ENCODE peak calls at places on chromosomes 5 and 9, in ten cellular contexts. X is upper lobe of right lung; K is epithelial cell of esophagus; P is natural killer cell; J is tibial nerve; A is GM12865; G is CD8-positive, alpha-beta T cell; U is lower leg skin; F is cardiac muscle cell; E is uterus. D is an unnamed sample.

GRCh38 chr9:126701820-126702500 is 88.2 kb downstream of the LMX1B start:
- DNase-seq in A (no peak), J (no peak), P (no peak), X (peak), G (no peak), F (no peak), U (no peak), K (no peak), E (no peak), D (no peak)

GRCh38 chr5:125492977-125493376 is 746.5 kb upstream of the ZNF608 start:
- DNase-seq in F (no peak), K (no peak), E (no peak), U (no peak), A (no peak), P (no peak), X (no peak), G (no peak), J (no peak), D (no peak)

GRCh38 chr9:108269421-108269820 is 586.4 kb downstream of the ACTL7B start:
- DNase-seq in E (no peak), G (no peak), A (peak), K (no peak), J (no peak), F (no peak), P (no peak), X (no peak), U (no peak), D (no peak)

GRCh38 chr9:34665109-34665380 is 2.6 kb upstream of the CCL27 start:
- DNase-seq in E (no peak), G (no peak), P (no peak), X (no peak), J (no peak), A (no peak), U (no peak), K (no peak), F (no peak), D (no peak)

GRCh38 chr9:106892632-106893031 is 29.7 kb downstream of the ZNF462 start:
- DNase-seq in A (no peak), X (no peak), K (peak), F (peak), G (no peak), E (peak), U (peak), J (no peak), P (no peak), D (no peak)

GRCh38 chr9:129773262-129774048 is 20.6 kb upstream of the PTGES start:
- DNase-seq in G (no peak), K (peak), F (no peak), X (peak), A (no peak), J (peak), E (no peak), P (peak), U (peak), D (no peak)

GRCh38 chr5:116502616-116503015 is 72.0 kb downstream of the SEMA6A start:
- DNase-seq in F (peak), X (no peak), A (no peak), P (no peak), E (peak), G (no peak), U (no peak), K (no peak), J (no peak), D (no peak)

GRCh38 chr5:135062216-135063055 is 28.4 kb upstream of the PITX1 start:
- DNase-seq in K (no peak), X (no peak), J (no peak), A (no peak), E (no peak), F (no peak), G (no peak), P (no peak), U (no peak), D (no peak)

GRCh38 chr5:83552275-83552674 is 80.7 kb downstream of the VCAN start:
- DNase-seq in J (no peak), P (no peak), E (no peak), F (no peak), X (no peak), A (no peak), G (no peak), K (peak), U (no peak), D (no peak)

GRCh38 chr5:72509401-72509800 is 2.2 kb upstream of the ZNF366 start:
- DNase-seq in U (no peak), X (no peak), P (no peak), G (no peak), F (no peak), E (peak), A (no peak), K (no peak), J (peak), D (peak)

GRCh38 chr5:133868946-133869674 is 99.3 kb downstream of the C5orf15 start:
- DNase-seq in X (peak), U (peak), F (peak), G (peak), E (peak), P (peak), K (peak), J (peak), A (peak), D (peak)

GRCh38 chr5:52360985-52361384 is 426.7 kb upstream of the ITGA1 start:
- DNase-seq in A (no peak), G (no peak), E (no peak), X (no peak), J (no peak), F (no peak), P (no peak), U (no peak), K (no peak), D (no peak)

GRCh38 chr5:143362828-143363227 is 40.7 kb downstream of the NR3C1 start:
- DNase-seq in J (no peak), X (no peak), P (no peak), E (no peak), F (no peak), G (no peak), U (no peak), A (no peak), K (no peak), D (no peak)

GRCh38 chr5:149809919-149810691 is 80.0 kb downstream of the PPARGC1B start:
- DNase-seq in E (no peak), U (no peak), F (peak), G (no peak), P (no peak), X (no peak), K (no peak), A (no peak), J (no peak), D (no peak)

GRCh38 chr9:97475079-97475478 is 26.4 kb upstream of the TMOD1 start:
- DNase-seq in A (no peak), X (no peak), P (no peak), G (no peak), E (no peak), U (no peak), F (no peak), J (no peak), K (no peak), D (no peak)

GRCh38 chr9:17422994-17423680 is 155.7 kb upstream of the SH3GL2 start:
- DNase-seq in P (no peak), F (no peak), X (no peak), A (no peak), E (no peak), K (peak), U (no peak), J (no peak), G (no peak), D (no peak)

GRCh38 chr9:111833941-111834340 is 39.2 kb upstream of the SHOC1 start:
- DNase-seq in F (no peak), X (no peak), E (no peak), J (no peak), A (no peak), U (no peak), P (no peak), K (peak), G (no peak), D (no peak)

GRCh38 chr5:132753135-132753987 is 6.1 kb downstream of the CCNI2 start:
- DNase-seq in P (no peak), U (no peak), X (no peak), A (peak), E (no peak), K (peak), J (no peak), G (no peak), F (no peak), D (no peak)

GRCh38 chr9:6426117-6426516 is 13.1 kb downstream of the UHRF2 start:
- DNase-seq in P (no peak), J (no peak), U (no peak), G (no peak), E (no peak), F (no peak), A (no peak), X (no peak), K (no peak), D (no peak)

GRCh38 chr5:1757511-1757910 is 42.1 kb downstream of the MRPL36 start:
- DNase-seq in U (no peak), A (no peak), E (peak), X (peak), P (no peak), J (peak), G (no peak), F (no peak), K (no peak), D (no peak)

GRCh38 chr9:92501671-92502393 is 19.5 kb upstream of the ASPN start:
- DNase-seq in X (no peak), F (peak), G (no peak), P (no peak), A (peak), K (peak), U (peak), J (no peak), E (peak), D (peak)

GRCh38 chr5:71887680-71888079 is 168.6 kb downstream of the CARTPT start:
- DNase-seq in A (peak), F (peak), G (no peak), U (no peak), E (no peak), X (no peak), P (no peak), K (peak), J (no peak), D (no peak)

GRCh38 chr9:69936427-69936826 is 107.2 kb upstream of the MAMDC2 start:
- DNase-seq in U (no peak), P (no peak), X (no peak), E (no peak), A (no peak), G (no peak), K (peak), F (no peak), J (no peak), D (no peak)

GRCh38 chr5:24444439-24444838 is 200.3 kb downstream of the CDH10 start:
- DNase-seq in X (no peak), F (no peak), A (no peak), E (no peak), J (no peak), K (no peak), G (no peak), P (no peak), U (no peak), D (no peak)

GRCh38 chr5:61228691-61229280 is 66.5 kb upstream of the SMIM15 start:
- DNase-seq in A (peak), U (no peak), F (no peak), E (no peak), G (no peak), J (no peak), X (no peak), K (peak), P (no peak), D (no peak)

GRCh38 chr5:178349607-178350353 is 117.2 kb upstream of the PHYKPL start:
- DNase-seq in K (no peak), J (no peak), E (no peak), P (no peak), G (no peak), U (no peak), F (no peak), X (peak), A (no peak), D (no peak)

DNA sequence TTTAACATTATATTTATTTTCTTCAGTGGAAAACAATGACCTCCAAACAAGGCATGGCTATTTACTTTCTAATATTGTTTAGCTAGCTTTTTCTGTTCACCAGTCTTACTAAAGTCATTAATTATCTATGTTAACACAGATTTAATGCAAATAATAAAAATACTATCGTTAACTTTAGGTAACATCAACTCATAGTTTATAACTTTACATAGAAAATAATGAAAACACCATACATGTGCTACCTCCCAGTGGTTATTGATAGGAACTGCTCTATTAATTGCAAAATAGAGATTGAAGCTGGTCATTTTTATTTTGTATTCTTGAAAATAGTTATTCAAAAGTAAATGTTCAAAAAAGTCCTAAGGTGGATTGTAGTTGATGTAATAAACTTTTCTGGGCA is 78.3 kb upstream of the HCN1 start:
- DNase-seq in J (no peak), E (no peak), K (no peak), F (peak), P (no peak), U (no peak), A (no peak), X (no peak), G (no peak), D (no peak)
- TF ChIP-seq CTCF in J (peak), E (no peak), K (no peak), F (no peak), P (no peak), U (no peak), A (peak), X (peak), G (no peak), D (no peak)

GRCh38 chr5:175456105-175456504 is 12.1 kb upstream of the DRD1 start:
- DNase-seq in K (no peak), X (no peak), F (no peak), P (no peak), U (no peak), E (no peak), J (no peak), G (no peak), A (no peak), D (no peak)

GRCh38 chr5:175460560-175460959 is 16.6 kb upstream of the DRD1 start:
- DNase-seq in A (no peak), P (no peak), E (no peak), U (no peak), K (no peak), F (no peak), G (no peak), X (no peak), J (no peak), D (no peak)

GRCh38 chr5:175457466-175457865 is 13.5 kb upstream of the DRD1 start:
- DNase-seq in X (no peak), K (no peak), G (no peak), A (peak), P (no peak), E (no peak), F (no peak), U (no peak), J (no peak), D (no peak)

GRCh38 chr5:175461370-175461769 is 17.0 kb upstream of the SFXN1 start:
- DNase-seq in P (no peak), J (no peak), U (no peak), A (no peak), E (no peak), K (no peak), X (no peak), F (no peak), G (no peak), D (no peak)

DNA sequence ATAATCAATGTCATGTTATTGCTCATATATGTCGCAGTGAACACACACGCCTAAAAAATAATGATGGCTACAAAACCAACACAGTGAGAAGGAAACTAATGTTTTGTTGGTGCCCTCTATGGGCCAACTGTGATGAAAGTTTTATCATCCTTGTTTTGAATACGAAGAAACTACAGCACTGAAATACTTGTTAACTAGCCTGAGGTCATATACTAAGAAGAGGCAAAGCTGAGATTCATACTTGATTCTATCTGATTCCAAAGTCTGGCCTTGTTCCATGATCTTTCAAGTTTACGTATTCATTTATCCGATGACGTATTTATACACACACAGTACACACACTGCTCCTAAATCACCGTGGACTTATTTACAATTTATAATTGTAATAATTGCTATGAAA is 16.1 kb upstream of the DRD1 start:
- DNase-seq in A (no peak), G (no peak), J (no peak), F (peak), E (no peak), K (peak), X (no peak), P (no peak), U (no peak), D (no peak)
- TF ChIP-seq CTCF in A (peak), G (peak), J (peak), F (peak), E (no peak), K (peak), X (peak), P (no peak), U (no peak), D (peak)

GRCh38 chr9:37309136-37309535 is 113.4 kb upstream of the GRHPR start:
- DNase-seq in X (no peak), A (peak), U (no peak), G (peak), K (peak), J (no peak), F (no peak), E (no peak), P (no peak), D (no peak)
- TF ChIP-seq CTCF in X (no peak), A (peak), U (no peak), G (no peak), K (peak), J (no peak), F (peak), E (no peak), P (no peak), D (no peak)

DNA sequence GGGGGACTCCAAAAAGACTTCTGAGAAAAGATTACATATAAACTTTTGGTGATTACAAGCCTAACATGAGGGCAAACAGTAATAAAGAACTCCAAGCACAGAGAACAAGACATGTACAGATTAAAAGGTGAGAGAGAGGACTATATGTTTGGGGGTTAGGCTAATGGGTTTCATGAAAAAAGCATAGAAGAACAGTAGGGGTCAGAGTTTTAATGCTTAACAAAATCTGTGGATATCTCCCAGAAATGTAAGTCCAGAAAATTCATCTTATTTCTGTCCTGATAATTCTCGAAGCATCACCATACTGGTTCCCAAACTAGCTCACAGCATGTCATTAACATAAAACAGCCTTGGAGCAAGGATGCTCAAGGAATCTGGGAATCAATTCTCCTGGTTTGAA is 137.2 kb downstream of the ARRDC3 start:
- DNase-seq in K (no peak), X (no peak), E (no peak), U (no peak), G (no peak), A (no peak), P (no peak), F (no peak), J (no peak), D (no peak)
- TF ChIP-seq CTCF in K (no peak), X (no peak), E (no peak), U (no peak), G (no peak), A (no peak), P (no peak), F (no peak), J (no peak), D (no peak)

DNA sequence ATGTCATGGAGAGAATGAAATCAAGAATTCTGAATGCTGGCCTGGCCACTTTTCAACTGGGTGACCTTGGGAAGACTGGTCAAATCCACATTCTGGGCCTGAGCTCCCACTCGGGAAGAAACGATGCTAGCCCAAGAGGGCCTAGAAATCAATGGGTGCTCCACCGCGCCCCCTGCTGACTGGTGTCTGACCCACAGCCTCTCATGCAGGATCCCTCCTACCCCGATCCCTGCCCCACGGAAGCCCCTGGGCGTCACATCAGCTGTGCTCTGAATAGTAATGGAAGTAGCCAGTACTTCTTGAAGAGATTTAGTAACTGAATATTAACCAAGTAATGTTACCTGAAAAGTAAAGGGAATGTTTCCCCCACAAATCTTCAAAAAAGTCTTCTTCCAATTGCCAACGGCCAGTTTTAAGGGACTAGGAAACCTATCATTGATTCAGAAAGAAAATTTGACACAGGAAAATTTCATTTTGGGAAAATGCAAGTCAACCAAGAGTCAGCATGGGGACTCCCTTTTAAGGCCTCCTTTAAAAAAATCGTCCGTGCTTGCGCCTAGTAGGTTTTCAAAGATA is 43.9 kb downstream of the CRB2 start:
- DNase-seq in U (no peak), A (peak), F (no peak), K (no peak), G (no peak), E (no peak), X (no peak), J (no peak), P (no peak), D (no peak)
- TF ChIP-seq CTCF in U (no peak), A (peak), F (peak), K (peak), G (peak), E (no peak), X (peak), J (peak), P (peak), D (no peak)

DNA sequence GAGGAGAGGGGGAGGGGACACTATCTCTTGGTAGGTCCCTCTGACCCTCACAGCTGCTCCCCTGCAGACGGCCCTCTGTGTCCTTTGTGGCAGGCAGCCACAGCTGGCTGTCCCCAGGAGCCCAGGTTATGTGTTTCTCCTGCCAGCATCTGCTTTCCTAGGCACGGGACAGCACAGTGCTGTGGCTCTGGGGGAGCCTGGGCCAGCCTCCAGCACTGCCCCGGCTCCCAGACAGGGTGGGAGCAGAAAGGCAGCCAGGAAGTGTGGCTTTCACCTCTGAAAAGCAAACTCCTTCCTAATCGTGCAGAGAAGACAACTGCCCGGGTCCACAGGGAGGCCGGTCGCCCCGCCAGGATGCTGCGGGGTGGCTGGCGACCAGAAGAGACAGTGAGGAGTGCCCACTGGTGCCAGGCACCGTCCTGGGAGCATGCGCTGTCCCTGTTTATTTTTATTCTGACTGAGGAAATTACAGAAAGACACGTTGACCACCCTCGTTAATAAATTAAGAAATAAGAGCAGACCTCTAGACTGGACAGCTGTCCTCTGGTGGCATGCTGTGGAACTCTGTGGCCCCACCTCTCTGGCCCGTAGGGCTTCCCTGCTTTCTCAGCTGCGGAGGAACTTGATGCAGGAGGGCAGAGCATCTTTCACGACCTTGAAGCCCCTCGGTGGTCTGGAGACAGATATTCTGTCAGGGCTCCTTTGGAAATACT is 240.3 kb downstream of the FANCC start:
- DNase-seq in E (no peak), F (no peak), G (no peak), U (no peak), K (no peak), A (no peak), J (no peak), P (no peak), X (peak), D (no peak)
- TF ChIP-seq CTCF in E (peak), F (no peak), G (no peak), U (no peak), K (no peak), A (no peak), J (peak), P (no peak), X (peak), D (peak)

DNA sequence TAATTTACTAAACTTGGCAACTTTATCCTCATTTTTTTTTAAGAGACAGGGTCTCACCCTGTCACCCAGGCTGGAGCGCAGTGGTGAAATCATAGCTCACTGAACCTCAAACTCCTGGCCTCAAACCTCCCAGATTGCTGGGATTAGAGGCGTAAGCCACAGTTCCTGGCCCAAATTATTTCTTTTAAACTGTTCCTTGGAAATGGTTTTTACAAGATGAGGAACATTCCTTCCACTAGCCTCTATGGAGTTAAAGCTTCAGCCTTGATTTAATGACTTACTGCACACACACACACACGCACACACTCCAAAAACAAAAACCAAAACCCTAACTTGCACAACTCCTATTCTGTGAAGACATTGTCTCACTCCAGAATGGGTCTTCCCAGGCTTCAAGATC is 77.2 kb upstream of the TARS1 start:
- DNase-seq in X (no peak), U (no peak), A (no peak), J (no peak), K (no peak), G (no peak), E (peak), P (no peak), F (no peak), D (no peak)
- TF ChIP-seq CTCF in X (no peak), U (no peak), A (no peak), J (no peak), K (no peak), G (no peak), E (peak), P (no peak), F (no peak), D (no peak)

D was measured in thoracic aorta.